ENCODE peak calls at places on chromosomes 3 and 15, in nine cellular contexts. F, M, O, V, J, K, P, Y and L are unnamed samples.

GRCh38 chr3:74515451-74515850 is 99.0 kb downstream of the CNTN3 start:
- DNase-seq in F (no peak), J (no peak), Y (no peak), K (no peak), V (no peak), M (no peak), P (no peak), O (no peak), L (no peak)

GRCh38 chr3:8482960-8483665 is 18.5 kb upstream of the LMCD1 start:
- DNase-seq in F (peak; percentile 91), Y (peak; percentile 33), P (no peak), O (no peak), V (peak; percentile 90), J (no peak), K (peak; percentile 55), M (no peak), L (peak; percentile 74)

GRCh38 chr3:171700653-171701052 is 109.6 kb downstream of the PLD1 start:
- DNase-seq in V (no peak), M (no peak), P (no peak), O (no peak), J (no peak), Y (no peak), F (no peak), K (no peak), L (no peak)

GRCh38 chr3:132596816-132597433 is at the start of gene ACKR4:
- DNase-seq in O (no peak), F (no peak), Y (no peak), V (no peak), P (no peak), J (no peak), K (no peak), M (no peak), L (no peak)

GRCh38 chr3:43030162-43030935 is 51.2 kb downstream of the GASK1A start:
- DNase-seq in Y (no peak), O (no peak), V (no peak), F (no peak), J (no peak), M (no peak), P (no peak), K (no peak), L (no peak)

GRCh38 chr3:186931487-186932280 is 1.4 kb downstream of the ST6GAL1 start:
- DNase-seq in K (no peak), O (peak; percentile 52), V (peak; percentile 81), M (no peak), J (peak; percentile 80), P (peak; percentile 59), F (no peak), Y (no peak), L (peak; percentile 76)

GRCh38 chr15:31262143-31262530 is 64.5 kb upstream of the KLF13 start:
- DNase-seq in K (no peak), Y (no peak), P (no peak), J (no peak), O (no peak), V (no peak), F (no peak), M (no peak), L (no peak)

GRCh38 chr15:57217716-57218598 is 158.3 kb upstream of the CGNL1 start:
- DNase-seq in F (no peak), Y (no peak), P (peak; percentile 41), V (no peak), M (no peak), K (no peak), J (no peak), O (no peak), L (no peak)

GRCh38 chr15:85137507-85138175 is 156.0 kb downstream of the PDE8A start:
- DNase-seq in K (no peak), V (no peak), P (no peak), J (no peak), F (no peak), O (no peak), M (no peak), Y (no peak), L (no peak)

GRCh38 chr15:88900309-88900981 is 5.1 kb upstream of the HAPLN3 start:
- DNase-seq in O (no peak), J (no peak), M (no peak), F (peak; percentile 58), Y (no peak), V (no peak), P (no peak), K (no peak), L (peak; percentile 69)

GRCh38 chr3:66583646-66584045 is 82.8 kb upstream of the LRIG1 start:
- DNase-seq in M (no peak), V (no peak), P (no peak), Y (peak; percentile 20), O (no peak), K (no peak), F (no peak), J (no peak), L (no peak)

GRCh38 chr15:73364070-73364469 is 4.7 kb downstream of the HCN4 start:
- DNase-seq in J (no peak), Y (no peak), K (no peak), M (no peak), V (no peak), P (no peak), F (no peak), O (no peak), L (no peak)

GRCh38 chr3:127103116-127103515 is 89.8 kb upstream of the PRR23E start:
- DNase-seq in J (no peak), F (no peak), K (no peak), Y (no peak), V (no peak), P (no peak), M (no peak), O (no peak), L (no peak)

GRCh38 chr15:39574416-39574815 is 6.5 kb upstream of the THBS1 start:
- DNase-seq in O (no peak), M (no peak), K (no peak), Y (peak; percentile 43), F (no peak), J (no peak), V (no peak), P (no peak), L (no peak)

GRCh38 chr15:66928101-66928500 is 137.3 kb upstream of the SMAD3 start:
- DNase-seq in J (no peak), V (no peak), K (no peak), F (no peak), P (no peak), M (no peak), O (no peak), Y (no peak), L (no peak)